ENCODE peak calls at places on chromosomes 16 and 17, in ten cellular contexts. E is tibial nerve, R is gastrocnemius medialis, F is A549, A is spleen, B is body of pancreas, Z is ovary, W is prostate gland, C is transverse colon, Y is adrenal gland. N is an unnamed sample.

GRCh38 chr17:75191584-75191983 is 8.8 kb upstream of the SUMO2 start:
- DNase-seq in E (no peak), R (no peak), F (no peak), A (no peak), B (no peak), Z (no peak), W (no peak), C (no peak), Y (no peak), N (no peak)

GRCh38 chr17:57420674-57421392 is 164.5 kb downstream of the MSI2 start:
- DNase-seq in E (no peak), R (no peak), F (no peak), A (no peak), B (no peak), Z (no peak), W (peak; percentile 26), C (peak; percentile 59), Y (no peak), N (no peak)

GRCh38 chr17:8016632-8017424 is 14.4 kb downstream of the GUCY2D start:
- DNase-seq in E (peak; percentile 54), R (no peak), F (peak; percentile 66), A (peak; percentile 81), B (peak; percentile 62), Z (no peak), W (peak; percentile 63), C (peak; percentile 69), Y (peak; percentile 56), N (peak; percentile 60)

GRCh38 chr16:23833504-23833903 is 2.3 kb upstream of the PRKCB start:
- DNase-seq in E (no peak), R (no peak), F (no peak), A (no peak), B (no peak), Z (no peak), W (no peak), C (no peak), Y (no peak), N (no peak)

GRCh38 chr17:79745641-79746105 is 14.9 kb downstream of the ENPP7 start:
- DNase-seq in E (no peak), R (no peak), F (no peak), A (no peak), B (no peak), Z (no peak), W (no peak), C (no peak), Y (no peak), N (no peak)

GRCh38 chr17:49616546-49617205 is 41.0 kb downstream of the NXPH3 start:
- DNase-seq in E (peak; percentile 51), R (peak; percentile 49), F (no peak), A (no peak), B (peak; percentile 42), Z (peak; percentile 72), W (no peak), C (peak; percentile 38), Y (peak; percentile 23), N (peak; percentile 71)

GRCh38 chr16:57501492-57501891 is 15.2 kb upstream of the DOK4 start:
- DNase-seq in E (no peak), R (no peak), F (no peak), A (no peak), B (no peak), Z (no peak), W (no peak), C (no peak), Y (no peak), N (no peak)

GRCh38 chr16:11114366-11115164 is 141.4 kb downstream of the SOCS1 start:
- DNase-seq in E (no peak), R (no peak), F (no peak), A (no peak), B (no peak), Z (no peak), W (no peak), C (no peak), Y (no peak), N (no peak)

GRCh38 chr16:919658-920631 is 50.8 kb downstream of the LMF1 start:
- DNase-seq in E (no peak), R (no peak), F (no peak), A (peak; percentile 75), B (no peak), Z (no peak), W (no peak), C (no peak), Y (no peak), N (no peak)

GRCh38 chr16:50440991-50441390 is 72.2 kb upstream of the BRD7 start:
- DNase-seq in E (no peak), R (no peak), F (no peak), A (no peak), B (no peak), Z (no peak), W (no peak), C (no peak), Y (no peak), N (no peak)

GRCh38 chr17:59373879-59374495 is 42.5 kb downstream of the YPEL2 start:
- DNase-seq in E (peak; percentile 83), R (peak; percentile 49), F (no peak), A (no peak), B (no peak), Z (no peak), W (no peak), C (no peak), Y (no peak), N (no peak)

GRCh38 chr16:71610936-71611871 is 14.8 kb upstream of the MARVELD3 start:
- DNase-seq in E (peak; percentile 58), R (no peak), F (peak; percentile 76), A (peak; percentile 92), B (peak; percentile 82), Z (peak; percentile 78), W (peak; percentile 52), C (peak; percentile 78), Y (peak; percentile 75), N (peak; percentile 40)

GRCh38 chr16:2848933-2849332 is 9.0 kb downstream of the PRSS22 start:
- DNase-seq in E (no peak), R (no peak), F (no peak), A (peak; percentile 12), B (no peak), Z (no peak), W (no peak), C (no peak), Y (no peak), N (no peak)

GRCh38 chr16:69821844-69822173 is 59.7 kb downstream of the WWP2 start:
- DNase-seq in E (no peak), R (no peak), F (no peak), A (no peak), B (no peak), Z (no peak), W (no peak), C (no peak), Y (no peak), N (no peak)

GRCh38 chr17:8994319-8994718 is 27.0 kb upstream of the NTN1 start:
- DNase-seq in E (peak; percentile 31), R (no peak), F (peak; percentile 62), A (peak; percentile 87), B (peak; percentile 58), Z (no peak), W (no peak), C (peak; percentile 59), Y (peak; percentile 69), N (no peak)

GRCh38 chr16:16075463-16076399 is 126.3 kb downstream of the ABCC1 start:
- DNase-seq in E (peak; percentile 59), R (peak; percentile 87), F (no peak), A (peak; percentile 84), B (no peak), Z (peak; percentile 79), W (no peak), C (peak; percentile 39), Y (peak; percentile 35), N (peak; percentile 40)

GRCh38 chr16:55045329-55046145 is 114.9 kb downstream of the IRX5 start:
- DNase-seq in E (no peak), R (no peak), F (no peak), A (no peak), B (no peak), Z (no peak), W (no peak), C (no peak), Y (no peak), N (no peak)

GRCh38 chr17:2621241-2621640 is 27.8 kb downstream of the PAFAH1B1 start:
- DNase-seq in E (no peak), R (no peak), F (no peak), A (no peak), B (no peak), Z (no peak), W (no peak), C (no peak), Y (no peak), N (no peak)

DNA sequence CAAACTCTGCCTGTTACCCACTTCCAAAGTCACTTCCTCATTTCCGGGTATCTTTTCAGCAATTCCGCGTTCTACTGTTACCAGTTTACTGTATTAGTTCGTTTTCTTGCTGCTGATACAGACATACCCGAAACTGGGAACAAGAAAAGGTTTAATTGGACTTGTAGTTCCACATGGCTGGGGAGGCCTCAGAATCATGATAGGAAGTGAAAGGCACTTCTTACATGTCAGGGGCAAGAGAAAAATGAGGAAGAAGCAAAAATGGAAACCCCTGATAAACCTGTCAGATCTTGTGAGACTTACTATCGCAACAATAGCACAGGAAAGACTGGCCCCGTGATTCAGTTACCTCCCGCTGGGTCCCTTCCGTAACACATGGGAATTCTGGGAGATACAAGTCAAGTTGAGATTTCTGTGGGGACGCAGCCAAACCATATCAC is 30.9 kb downstream of the PAFAH1B1 start:
- DNase-seq in E (no peak), R (no peak), F (no peak), A (no peak), B (no peak), Z (no peak), W (no peak), C (no peak), Y (no peak), N (no peak)
- H3K9me3 ChIP-seq in E (no peaks in the 10 kb centered on the region), R (no peaks in the 10 kb centered on the region), F (peaks cover 6% of the 10 kb centered on the region), A (no peaks in the 10 kb centered on the region), B (no peaks in the 10 kb centered on the region), Z (no peaks in the 10 kb centered on the region), W (no peaks in the 10 kb centered on the region), C (no peaks in the 10 kb centered on the region), Y (no peaks in the 10 kb centered on the region), N (peaks cover 16% of the 10 kb centered on the region)

GRCh38 chr17:68440526-68440925 is 16.8 kb downstream of the WIPI1 start:
- DNase-seq in E (no peak), R (no peak), F (no peak), A (no peak), B (no peak), Z (no peak), W (no peak), C (no peak), Y (no peak), N (no peak)
- TF ChIP-seq POLR2A in E (no peak), R (no peak), F (no peak), A (no peak), B (no peak), Z (no peak), W (no peak), C (no peak), Y (no peak), N (no peak)

GRCh38 chr16:28838558-28838918 is 7.6 kb downstream of the TUFM start:
- DNase-seq in E (no peak), R (no peak), F (no peak), A (no peak), B (no peak), Z (no peak), W (no peak), C (no peak), Y (no peak), N (no peak)
- H3K9me3 ChIP-seq in E (no peaks in the 10 kb centered on the region), R (no peaks in the 10 kb centered on the region), F (no peaks in the 10 kb centered on the region), A (no peaks in the 10 kb centered on the region), B (no peaks in the 10 kb centered on the region), Z (no peaks in the 10 kb centered on the region), W (no peaks in the 10 kb centered on the region), C (no peaks in the 10 kb centered on the region), Y (no peaks in the 10 kb centered on the region), N (no peaks in the 10 kb centered on the region)

DNA sequence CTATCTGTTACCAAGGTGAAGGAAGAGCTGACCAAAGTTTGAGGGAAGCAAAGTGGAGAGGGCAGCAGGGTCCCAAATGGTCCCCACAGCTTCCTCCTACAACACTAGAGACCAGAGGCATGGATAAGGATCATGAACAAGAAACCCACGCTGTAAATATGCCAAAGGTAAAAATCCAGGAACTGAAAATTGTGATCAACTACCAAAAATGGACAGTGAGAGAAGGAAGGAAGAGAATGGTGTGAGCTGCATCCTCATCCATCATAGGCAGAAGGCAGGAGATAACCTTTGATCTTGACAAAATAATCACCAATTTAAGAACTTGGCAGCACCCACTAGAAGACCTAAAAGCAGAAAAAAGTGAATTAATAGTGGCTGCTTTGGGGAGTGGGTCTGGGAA is 66.2 kb downstream of the CYTH1 start:
- DNase-seq in E (no peak), R (no peak), F (no peak), A (no peak), B (no peak), Z (no peak), W (no peak), C (no peak), Y (no peak), N (no peak)
- TF ChIP-seq POLR2A in E (no peak), R (no peak), F (no peak), A (no peak), B (no peak), Z (no peak), W (no peak), C (no peak), Y (no peak), N (no peak)

N was measured in heart left ventricle.